ENCODE peak calls at places on chromosomes 4 and X, in six cellular contexts. One of them, this sample, is unnamed.

GRCh38 chr4:169885893-169886292 is 128.1 kb upstream of the HPF1 start:
- DNase-seq in heart left ventricle: no peak
- DNase-seq in tibial nerve: no peak
- DNase-seq in body of pancreas: no peak
- DNase-seq in adrenal gland: no peak
- DNase-seq in lower leg skin: no peak
- DNase-seq in this sample: no peak

GRCh38 chr4:73499996-73500765 is 18.6 kb downstream of the AFM start:
- DNase-seq in heart left ventricle: no peak
- DNase-seq in tibial nerve: no peak
- DNase-seq in body of pancreas: no peak
- DNase-seq in adrenal gland: no peak
- DNase-seq in lower leg skin: no peak
- DNase-seq in this sample: no peak

GRCh38 chr4:176443117-176443516 is 123.4 kb downstream of the SPCS3 start:
- DNase-seq in heart left ventricle: no peak
- DNase-seq in tibial nerve: no peak
- DNase-seq in body of pancreas: no peak
- DNase-seq in adrenal gland: no peak
- DNase-seq in lower leg skin: no peak
- DNase-seq in this sample: no peak

GRCh38 chr4:62302710-62303109 is 1102.6 kb downstream of the ADGRL3 start:
- DNase-seq in heart left ventricle: no peak
- DNase-seq in tibial nerve: no peak
- DNase-seq in body of pancreas: no peak
- DNase-seq in adrenal gland: no peak
- DNase-seq in lower leg skin: no peak
- DNase-seq in this sample: no peak

GRCh38 chrX:104854790-104855340 is 288.9 kb downstream of the IL1RAPL2 start:
- DNase-seq in heart left ventricle: no peak
- DNase-seq in tibial nerve: no peak
- DNase-seq in body of pancreas: no peak
- DNase-seq in adrenal gland: no peak
- DNase-seq in lower leg skin: no peak
- DNase-seq in this sample: no peak

GRCh38 chr4:15004701-15005301 is 2.5 kb downstream of the CPEB2 start:
- DNase-seq in heart left ventricle: peak
- DNase-seq in tibial nerve: peak
- DNase-seq in body of pancreas: peak
- DNase-seq in adrenal gland: peak
- DNase-seq in lower leg skin: peak
- DNase-seq in this sample: no peak

GRCh38 chr4:141329174-141329569 is 108.5 kb downstream of the ZNF330 start:
- DNase-seq in heart left ventricle: no peak
- DNase-seq in tibial nerve: peak
- DNase-seq in body of pancreas: no peak
- DNase-seq in adrenal gland: peak
- DNase-seq in lower leg skin: peak
- DNase-seq in this sample: no peak

GRCh38 chr4:11728165-11728564 is 299.5 kb upstream of the HS3ST1 start:
- DNase-seq in heart left ventricle: no peak
- DNase-seq in tibial nerve: no peak
- DNase-seq in body of pancreas: no peak
- DNase-seq in adrenal gland: no peak
- DNase-seq in lower leg skin: no peak
- DNase-seq in this sample: no peak

GRCh38 chr4:44522761-44523445 is 74.3 kb upstream of the KCTD8 start:
- DNase-seq in heart left ventricle: no peak
- DNase-seq in tibial nerve: no peak
- DNase-seq in body of pancreas: no peak
- DNase-seq in adrenal gland: no peak
- DNase-seq in lower leg skin: no peak
- DNase-seq in this sample: no peak

GRCh38 chrX:16643160-16643559 is 6.8 kb upstream of the S100G start:
- DNase-seq in heart left ventricle: no peak
- DNase-seq in tibial nerve: no peak
- DNase-seq in body of pancreas: no peak
- DNase-seq in adrenal gland: no peak
- DNase-seq in lower leg skin: no peak
- DNase-seq in this sample: no peak

GRCh38 chr4:154560824-154561231 is 2.0 kb upstream of the FGB start:
- DNase-seq in heart left ventricle: no peak
- DNase-seq in tibial nerve: no peak
- DNase-seq in body of pancreas: no peak
- DNase-seq in adrenal gland: no peak
- DNase-seq in lower leg skin: no peak
- DNase-seq in this sample: no peak

GRCh38 chrX:12128017-12128416 is 10.3 kb upstream of the FRMPD4 start:
- DNase-seq in heart left ventricle: no peak
- DNase-seq in tibial nerve: no peak
- DNase-seq in body of pancreas: no peak
- DNase-seq in adrenal gland: no peak
- DNase-seq in lower leg skin: no peak
- DNase-seq in this sample: no peak

GRCh38 chr4:88247148-88247547 is 37.2 kb downstream of the PPM1K start:
- DNase-seq in heart left ventricle: no peak
- DNase-seq in tibial nerve: no peak
- DNase-seq in body of pancreas: no peak
- DNase-seq in adrenal gland: no peak
- DNase-seq in lower leg skin: no peak
- DNase-seq in this sample: no peak

GRCh38 chr4:67014592-67014991 is 530.7 kb downstream of the CENPC start:
- DNase-seq in heart left ventricle: no peak
- DNase-seq in tibial nerve: no peak
- DNase-seq in body of pancreas: no peak
- DNase-seq in adrenal gland: no peak
- DNase-seq in lower leg skin: no peak
- DNase-seq in this sample: no peak

GRCh38 chrX:16267431-16267830 is 100.2 kb downstream of the MAGEB17 start:
- DNase-seq in heart left ventricle: no peak
- DNase-seq in tibial nerve: no peak
- DNase-seq in body of pancreas: no peak
- DNase-seq in adrenal gland: no peak
- DNase-seq in lower leg skin: no peak
- DNase-seq in this sample: no peak

GRCh38 chr4:143339497-143339896 is 2.8 kb downstream of the GAB1 start:
- DNase-seq in heart left ventricle: no peak
- DNase-seq in tibial nerve: no peak
- DNase-seq in body of pancreas: no peak
- DNase-seq in adrenal gland: no peak
- DNase-seq in lower leg skin: no peak
- DNase-seq in this sample: no peak

GRCh38 chr4:54231419-54232150 is 2.5 kb downstream of the PDGFRA start:
- DNase-seq in heart left ventricle: peak
- DNase-seq in tibial nerve: peak
- DNase-seq in body of pancreas: peak
- DNase-seq in adrenal gland: no peak
- DNase-seq in lower leg skin: peak
- DNase-seq in this sample: no peak

GRCh38 chr4:13347517-13348125 is 136.5 kb downstream of the RAB28 start:
- DNase-seq in heart left ventricle: no peak
- DNase-seq in tibial nerve: no peak
- DNase-seq in body of pancreas: no peak
- DNase-seq in adrenal gland: no peak
- DNase-seq in lower leg skin: no peak
- DNase-seq in this sample: no peak

GRCh38 chrX:128691872-128692271 is 639.7 kb upstream of the ACTRT1 start:
- DNase-seq in heart left ventricle: no peak
- DNase-seq in tibial nerve: no peak
- DNase-seq in body of pancreas: no peak
- DNase-seq in adrenal gland: no peak
- DNase-seq in lower leg skin: no peak
- DNase-seq in this sample: no peak

GRCh38 chr4:166816901-166817300 is 417.4 kb downstream of the SPOCK3 start:
- DNase-seq in heart left ventricle: no peak
- DNase-seq in tibial nerve: no peak
- DNase-seq in body of pancreas: peak
- DNase-seq in adrenal gland: no peak
- DNase-seq in lower leg skin: no peak
- DNase-seq in this sample: no peak

GRCh38 chr4:6568689-6569332 is 6.2 kb upstream of the MAN2B2 start:
- DNase-seq in heart left ventricle: no peak
- DNase-seq in tibial nerve: no peak
- DNase-seq in body of pancreas: no peak
- DNase-seq in adrenal gland: no peak
- DNase-seq in lower leg skin: no peak
- DNase-seq in this sample: peak

GRCh38 chr4:139028191-139028661 is 12.6 kb downstream of the NOCT start:
- DNase-seq in heart left ventricle: peak
- DNase-seq in tibial nerve: no peak
- DNase-seq in body of pancreas: peak
- DNase-seq in adrenal gland: peak
- DNase-seq in lower leg skin: no peak
- DNase-seq in this sample: no peak

GRCh38 chr4:10272511-10272910 is 155.9 kb upstream of the WDR1 start:
- DNase-seq in heart left ventricle: no peak
- DNase-seq in tibial nerve: no peak
- DNase-seq in body of pancreas: no peak
- DNase-seq in adrenal gland: no peak
- DNase-seq in lower leg skin: no peak
- DNase-seq in this sample: no peak

GRCh38 chr4:154928640-154929257 is 147.7 kb downstream of the RBM46 start:
- DNase-seq in heart left ventricle: no peak
- DNase-seq in tibial nerve: no peak
- DNase-seq in body of pancreas: no peak
- DNase-seq in adrenal gland: no peak
- DNase-seq in lower leg skin: no peak
- DNase-seq in this sample: no peak

GRCh38 chr4:101346562-101347266 is 612 bp downstream of the PPP3CA start:
- DNase-seq in heart left ventricle: peak
- DNase-seq in tibial nerve: peak
- DNase-seq in body of pancreas: peak
- DNase-seq in adrenal gland: peak
- DNase-seq in lower leg skin: peak
- DNase-seq in this sample: peak
- TF ChIP-seq POLR2A in heart left ventricle: no peak
- TF ChIP-seq POLR2A in tibial nerve: no peak
- TF ChIP-seq POLR2A in body of pancreas: no peak
- TF ChIP-seq POLR2A in adrenal gland: no peak
- TF ChIP-seq POLR2A in lower leg skin: no peak
- TF ChIP-seq POLR2A in this sample: peak

DNA sequence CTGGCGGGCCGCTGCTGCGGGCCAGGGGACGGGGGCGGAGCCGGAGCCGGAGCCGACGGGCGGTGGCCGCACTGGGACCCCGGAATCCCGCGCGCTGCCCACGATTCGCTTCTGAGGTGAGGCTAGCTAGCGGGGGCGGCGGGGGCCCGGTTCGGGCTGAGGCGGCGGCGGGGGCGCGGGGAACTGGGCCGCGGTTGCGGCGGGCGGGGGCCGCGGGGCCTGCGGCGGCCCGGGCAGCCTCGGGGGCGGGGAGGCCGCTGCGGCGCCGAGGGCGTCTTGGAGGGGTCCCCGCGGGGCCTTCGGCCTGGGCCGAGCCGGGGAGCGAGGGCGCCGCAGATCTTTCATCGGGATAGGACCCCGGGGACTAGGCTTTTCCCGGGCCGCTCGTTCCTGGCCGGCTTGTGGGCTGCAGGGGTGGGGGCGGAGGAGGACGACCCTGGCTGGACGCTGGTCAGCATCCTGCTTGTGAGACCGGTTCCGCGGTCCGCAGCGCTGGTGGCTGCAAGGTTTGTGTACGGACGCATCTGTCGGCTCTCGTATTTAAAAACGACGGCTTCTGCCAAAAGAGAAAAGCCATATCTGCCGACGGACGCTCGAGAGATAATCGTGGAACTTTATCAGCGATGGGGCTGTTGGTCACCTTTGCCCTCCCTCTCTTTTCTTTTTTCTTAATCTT is 403 bp downstream of the ADD1 start:
- DNase-seq in heart left ventricle: peak
- DNase-seq in tibial nerve: no peak
- DNase-seq in body of pancreas: peak
- DNase-seq in adrenal gland: peak
- DNase-seq in lower leg skin: no peak
- DNase-seq in this sample: no peak
- TF ChIP-seq POLR2A in heart left ventricle: no peak
- TF ChIP-seq POLR2A in tibial nerve: no peak
- TF ChIP-seq POLR2A in body of pancreas: no peak
- TF ChIP-seq POLR2A in adrenal gland: no peak
- TF ChIP-seq POLR2A in lower leg skin: no peak
- TF ChIP-seq POLR2A in this sample: no peak

GRCh38 chrX:120604359-120604782 is 470 bp downstream of the MCTS1 start:
- DNase-seq in heart left ventricle: peak
- DNase-seq in tibial nerve: no peak
- DNase-seq in body of pancreas: peak
- DNase-seq in adrenal gland: peak
- DNase-seq in lower leg skin: no peak
- DNase-seq in this sample: peak

GRCh38 chrX:120603707-120604358 is at the start of gene MCTS1:
- DNase-seq in heart left ventricle: peak
- DNase-seq in tibial nerve: peak
- DNase-seq in body of pancreas: peak
- DNase-seq in adrenal gland: peak
- DNase-seq in lower leg skin: peak
- DNase-seq in this sample: peak
- TF ChIP-seq POLR2A in heart left ventricle: peak
- TF ChIP-seq POLR2A in tibial nerve: peak
- TF ChIP-seq POLR2A in body of pancreas: peak
- TF ChIP-seq POLR2A in adrenal gland: no peak
- TF ChIP-seq POLR2A in lower leg skin: no peak
- TF ChIP-seq POLR2A in this sample: peak

GRCh38 chr4:147102596-147102995 is 156.9 kb upstream of the TTC29 start:
- DNase-seq in heart left ventricle: no peak
- DNase-seq in tibial nerve: no peak
- DNase-seq in body of pancreas: no peak
- DNase-seq in adrenal gland: no peak
- DNase-seq in lower leg skin: no peak
- DNase-seq in this sample: no peak

GRCh38 chr4:147108409-147108808 is 162.7 kb upstream of the TTC29 start:
- DNase-seq in heart left ventricle: no peak
- DNase-seq in tibial nerve: no peak
- DNase-seq in body of pancreas: no peak
- DNase-seq in adrenal gland: no peak
- DNase-seq in lower leg skin: no peak
- DNase-seq in this sample: no peak

GRCh38 chr4:147101678-147102077 is 156.0 kb upstream of the TTC29 start:
- DNase-seq in heart left ventricle: no peak
- DNase-seq in tibial nerve: no peak
- DNase-seq in body of pancreas: no peak
- DNase-seq in adrenal gland: no peak
- DNase-seq in lower leg skin: no peak
- DNase-seq in this sample: no peak

GRCh38 chr4:147104768-147105167 is 159.1 kb upstream of the TTC29 start:
- DNase-seq in heart left ventricle: no peak
- DNase-seq in tibial nerve: no peak
- DNase-seq in body of pancreas: no peak
- DNase-seq in adrenal gland: no peak
- DNase-seq in lower leg skin: no peak
- DNase-seq in this sample: no peak

DNA sequence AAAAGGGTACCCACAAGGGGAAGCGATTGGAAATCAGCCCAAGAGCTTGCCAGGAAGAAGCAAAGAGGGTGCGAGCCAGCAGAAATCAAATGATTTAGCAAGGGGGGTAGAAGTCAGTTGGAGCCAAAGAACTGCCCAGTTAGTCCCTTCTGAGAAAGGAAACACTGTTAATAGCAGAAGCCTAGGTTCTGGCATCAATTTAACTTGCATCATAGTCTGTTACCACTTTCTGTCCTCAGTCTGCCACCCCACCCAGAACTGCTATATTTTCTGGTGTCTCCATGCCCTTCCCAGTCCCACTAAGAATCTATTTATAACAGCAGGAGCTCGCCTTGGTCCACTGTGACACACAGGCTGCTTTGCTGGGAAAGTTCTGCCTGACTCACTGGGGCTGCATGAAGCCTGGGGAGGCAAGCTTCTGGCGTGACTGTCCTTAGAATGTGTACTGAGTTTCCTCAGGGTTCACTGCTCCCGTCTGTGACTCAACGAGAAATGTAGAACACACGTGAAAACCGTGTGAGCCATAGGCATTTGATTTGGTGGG is 157.8 kb upstream of the TTC29 start:
- DNase-seq in heart left ventricle: peak
- DNase-seq in tibial nerve: peak
- DNase-seq in body of pancreas: no peak
- DNase-seq in adrenal gland: peak
- DNase-seq in lower leg skin: peak
- DNase-seq in this sample: peak
- TF ChIP-seq POLR2A in heart left ventricle: no peak
- TF ChIP-seq POLR2A in tibial nerve: no peak
- TF ChIP-seq POLR2A in body of pancreas: no peak
- TF ChIP-seq POLR2A in adrenal gland: no peak
- TF ChIP-seq POLR2A in lower leg skin: no peak
- TF ChIP-seq POLR2A in this sample: no peak

This sample was measured in H54.